ENCODE peak calls at places on chromosomes 6 and 20, in five cellular contexts. F is A549, C is Peyer's patch, H is adrenal gland, O is tibial nerve. A is an unnamed sample.

GRCh38 chr6:2713473-2714358 is 37.0 kb downstream of the MYLK4 start:
- DNase-seq in O (no peak), C (no peak), H (no peak), F (no peak), A (no peak)

GRCh38 chr6:74170118-74170517 is 474.1 kb downstream of the CD109 start:
- DNase-seq in F (no peak), O (no peak), C (no peak), H (no peak), A (no peak)

GRCh38 chr20:49560186-49560585 is 7.8 kb downstream of the PTGIS start:
- DNase-seq in H (no peak), O (no peak), C (no peak), F (no peak), A (no peak)

GRCh38 chr20:48314925-48315592 is 512.7 kb downstream of the PREX1 start:
- DNase-seq in H (no peak), C (no peak), F (no peak), O (no peak), A (no peak)

GRCh38 chr6:168239374-168239773 is 80.2 kb downstream of the DACT2 start:
- DNase-seq in H (no peak), O (no peak), C (no peak), F (no peak), A (no peak)

GRCh38 chr20:57650266-57650665 is 30.0 kb upstream of the ZBP1 start:
- DNase-seq in H (peak), C (peak), F (peak), O (no peak), A (peak)

GRCh38 chr6:149965191-149966020 is 1.7 kb downstream of the ULBP1 start:
- DNase-seq in C (no peak), H (no peak), F (no peak), O (no peak), A (no peak)

GRCh38 chr6:80959034-80959433 is 793.4 kb downstream of the TENT5A start:
- DNase-seq in H (no peak), F (no peak), O (no peak), C (no peak), A (no peak)

GRCh38 chr20:8155848-8156602 is 24.0 kb downstream of the PLCB1 start:
- DNase-seq in O (no peak), H (no peak), F (no peak), C (no peak), A (no peak)

GRCh38 chr6:137496909-137497721 is 2.9 kb upstream of the OLIG3 start:
- DNase-seq in H (no peak), C (no peak), O (no peak), F (no peak), A (no peak)

GRCh38 chr6:118893095-118893881 is 664 bp upstream of the ASF1A start:
- DNase-seq in C (peak), H (peak), F (no peak), O (no peak), A (peak)

GRCh38 chr20:10225439-10226080 is 6.9 kb downstream of the SNAP25 start:
- DNase-seq in O (no peak), F (peak), C (no peak), H (no peak), A (no peak)

GRCh38 chr6:83182114-83182513 is 11.0 kb downstream of the PGM3 start:
- DNase-seq in C (no peak), F (no peak), H (no peak), O (no peak), A (no peak)

GRCh38 chr20:21521596-21522478 is 8.0 kb upstream of the NKX2-2 start:
- DNase-seq in C (no peak), O (no peak), F (no peak), H (no peak), A (no peak)

GRCh38 chr6:83518946-83519489 is 6.7 kb downstream of the PRSS35 start:
- DNase-seq in O (no peak), F (no peak), C (no peak), H (no peak), A (no peak)

GRCh38 chr6:140711019-140711613 is 1336.7 kb upstream of the CITED2 start:
- DNase-seq in F (no peak), O (no peak), H (no peak), C (no peak), A (no peak)

GRCh38 chr20:51365670-51366069 is 176.8 kb downstream of the NFATC2 start:
- DNase-seq in H (no peak), F (peak), O (no peak), C (no peak), A (no peak)

GRCh38 chr6:69880570-69880969 is 14.2 kb downstream of the COL19A1 start:
- DNase-seq in C (no peak), O (no peak), H (no peak), F (no peak), A (no peak)

GRCh38 chr6:3176562-3177355 is 19.4 kb upstream of the TUBB2A start:
- DNase-seq in H (peak), F (peak), C (no peak), O (no peak), A (peak)

GRCh38 chr6:169188051-169188863 is 65.4 kb downstream of the THBS2 start:
- DNase-seq in C (no peak), F (no peak), O (no peak), H (no peak), A (no peak)

GRCh38 chr20:45449528-45449927 is 20.0 kb upstream of the WFDC2 start:
- DNase-seq in H (no peak), F (no peak), O (no peak), C (no peak), A (peak)

GRCh38 chr20:37542281-37542680 is 14.6 kb upstream of the BLCAP start:
- DNase-seq in O (no peak), H (no peak), C (no peak), F (no peak), A (no peak)

GRCh38 chr6:76684881-76685280 is 612.4 kb upstream of the IMPG1 start:
- DNase-seq in H (no peak), F (no peak), C (no peak), O (no peak), A (no peak)

GRCh38 chr20:32820698-32821378 is 1.1 kb downstream of the MAPRE1 start:
- DNase-seq in C (no peak), F (no peak), O (no peak), H (no peak), A (no peak)

GRCh38 chr20:64051532-64052325 is 2.3 kb upstream of the SOX18 start:
- DNase-seq in H (no peak), F (no peak), O (no peak), C (no peak), A (no peak)

GRCh38 chr6:138673317-138674014 is 100.1 kb upstream of the CCDC28A start:
- DNase-seq in O (no peak), C (no peak), F (no peak), H (no peak), A (no peak)

GRCh38 chr6:147202516-147203310 is 1.5 kb upstream of the STXBP5 start:
- DNase-seq in F (peak), O (peak), H (peak), C (peak), A (peak)

GRCh38 chr6:147201885-147202515 is 2.2 kb upstream of the STXBP5 start:
- DNase-seq in F (peak), C (peak), H (peak), O (no peak), A (no peak)

GRCh38 chr6:147204060-147204785 is at the start of gene STXBP5:
- DNase-seq in F (no peak), H (peak), O (no peak), C (peak), A (peak)

GRCh38 chr6:147204843-147205311 is 660 bp downstream of the STXBP5 start:
- DNase-seq in F (no peak), O (no peak), C (no peak), H (no peak), A (no peak)

DNA sequence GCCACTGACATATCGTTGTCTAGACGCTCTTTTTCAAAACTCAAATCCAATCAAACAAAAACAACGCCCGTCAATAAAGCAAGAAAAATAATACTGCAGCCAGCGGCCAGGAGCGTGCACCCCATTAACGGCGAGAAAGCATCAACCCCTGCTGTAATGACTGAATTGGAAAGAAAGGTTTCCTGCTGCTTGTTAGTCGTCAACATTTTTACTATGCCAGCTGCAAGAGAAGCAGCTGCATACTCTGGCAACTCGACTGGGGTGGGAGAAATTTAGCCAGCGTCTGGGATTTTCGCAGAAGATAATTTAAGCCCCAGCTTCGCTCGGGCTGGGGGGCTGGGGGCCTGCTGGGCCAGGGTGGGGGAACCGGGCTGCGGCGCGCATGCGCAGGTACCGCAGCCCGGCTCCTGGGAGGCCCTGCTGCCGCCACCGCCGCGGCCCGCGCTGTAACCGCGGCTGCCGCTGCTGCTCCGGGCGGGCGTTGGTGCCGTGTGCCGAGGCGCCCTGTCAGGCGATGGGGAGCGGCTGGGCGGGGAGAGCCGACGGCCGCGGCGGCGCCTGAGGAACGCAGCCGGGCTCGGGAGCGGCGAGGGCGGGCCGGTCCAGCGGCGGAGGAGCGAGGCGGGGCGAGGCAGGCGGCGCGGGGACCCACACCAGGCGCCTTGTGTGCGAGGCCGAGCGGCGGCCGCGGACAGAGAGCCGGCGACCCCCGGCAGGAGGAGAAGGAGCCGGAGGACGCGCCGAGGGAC is 732 bp upstream of the STXBP5 start:
- DNase-seq in C (peak), F (peak), H (peak), O (peak), A (peak)
- TF ChIP-seq POLR2A in C (no peak), F (peak), H (peak), O (peak), A (peak)

DNA sequence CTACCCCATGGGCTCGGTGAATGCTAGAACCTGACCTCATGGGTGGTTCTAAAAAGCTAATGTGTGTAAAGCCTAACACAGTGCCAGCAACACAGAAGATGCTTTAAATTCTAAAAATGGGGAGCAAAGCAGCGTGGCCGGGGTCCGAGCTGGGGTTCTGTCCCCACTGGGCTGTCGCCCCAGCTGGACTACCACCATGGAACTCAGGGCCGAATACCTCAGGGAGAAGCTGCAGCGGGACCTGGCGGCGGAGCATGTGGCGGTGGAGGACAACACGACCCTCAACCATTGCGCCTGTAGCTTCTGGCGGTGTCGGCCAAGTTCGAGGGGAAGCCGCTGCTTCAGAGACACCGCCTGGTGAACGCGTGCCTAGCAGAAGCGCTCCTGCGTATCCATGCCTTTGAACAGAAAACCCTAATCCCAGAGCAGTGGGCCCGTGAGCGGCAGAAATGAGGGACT is 8.4 kb downstream of the SOX4 start:
- DNase-seq in H (no peak), F (no peak), O (no peak), C (no peak), A (no peak)
- TF ChIP-seq CTCF in H (no peak), F (no peak), O (no peak), C (no peak), A (no peak)

DNA sequence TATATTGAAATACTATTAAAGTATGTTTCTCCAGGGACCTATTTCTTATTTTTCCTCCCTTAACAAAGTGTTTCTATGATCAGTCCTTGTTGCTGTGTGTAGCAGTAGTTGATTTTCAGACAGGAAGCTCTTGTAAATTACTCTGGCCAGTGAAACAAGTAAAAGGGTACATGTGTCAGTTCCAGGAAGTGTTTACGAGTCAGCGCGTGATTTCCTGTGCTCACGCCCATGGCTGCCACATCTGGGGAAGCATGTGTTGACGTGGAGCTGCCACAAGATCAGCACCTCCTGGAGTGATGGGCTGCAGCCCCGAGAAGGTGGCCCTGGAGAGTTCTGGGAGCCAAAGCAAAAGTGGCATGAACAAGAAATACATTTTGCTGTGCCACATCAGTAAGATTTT is 38.6 kb upstream of the GGTLC1 start:
- DNase-seq in C (peak), H (peak), O (peak), F (no peak), A (peak)
- H3K27ac ChIP-seq in C (peak), H (no peak), O (peak), F (no peak), A (peak)

GRCh38 chr6:26065952-26066380 is 21.3 kb upstream of the HFE start:
- DNase-seq in F (peak), C (peak), O (no peak), H (peak), A (peak)
- TF ChIP-seq POLR2A in F (no peak), C (no peak), O (no peak), H (no peak), A (no peak)

GRCh38 chr6:692356-692851 is 535 bp downstream of the EXOC2 start:
- DNase-seq in H (peak), F (peak), O (no peak), C (peak), A (no peak)

GRCh38 chr6:693737-694038 is 749 bp upstream of the EXOC2 start:
- DNase-seq in C (no peak), F (no peak), O (no peak), H (no peak), A (no peak)

GRCh38 chr6:689223-689622 is 3.7 kb downstream of the EXOC2 start:
- DNase-seq in H (no peak), C (no peak), F (no peak), O (no peak), A (no peak)

DNA sequence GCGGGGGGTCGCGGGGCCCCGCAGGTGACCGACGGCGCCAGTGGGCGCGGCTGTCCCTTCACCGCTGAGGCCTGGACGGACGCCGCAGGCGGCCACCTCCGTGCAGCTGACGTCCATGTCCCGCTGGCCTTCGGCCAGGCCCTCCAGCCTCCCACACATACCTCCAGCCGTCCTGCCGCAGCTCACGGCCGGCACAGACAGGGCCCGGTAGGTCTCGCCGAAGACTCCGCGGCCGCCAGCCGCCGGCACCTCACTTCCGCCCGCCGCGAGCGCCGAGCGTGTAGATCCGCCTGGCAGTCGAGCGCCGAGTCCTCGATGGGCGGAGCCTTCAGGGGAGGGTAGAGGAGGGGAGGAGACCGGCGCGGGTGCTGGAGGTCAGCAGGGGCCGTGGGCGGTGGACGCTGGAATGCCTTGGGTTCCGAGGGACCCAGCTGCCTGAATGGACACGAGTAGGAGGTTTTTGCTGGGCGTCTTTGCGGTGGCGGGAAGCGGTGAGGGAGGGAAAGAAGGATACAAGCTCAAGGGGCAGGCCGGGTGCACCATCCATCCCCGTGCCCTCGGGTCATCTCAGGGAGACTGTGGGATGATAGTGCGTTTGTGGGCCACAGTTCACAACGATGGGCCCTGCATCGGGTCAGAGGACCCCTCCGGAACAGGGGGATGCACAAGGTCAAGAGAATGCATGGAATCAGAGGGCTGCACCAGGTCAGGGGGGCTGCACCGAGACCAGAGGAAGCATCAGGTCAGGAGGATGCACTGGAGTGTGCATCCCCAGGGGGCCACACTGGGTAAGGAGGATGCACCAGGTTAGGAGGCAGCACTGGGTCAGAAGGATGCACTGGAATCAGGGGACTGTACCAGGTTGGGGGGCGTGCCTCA is at the start of gene EXOC2:
- DNase-seq in H (peak), F (peak), O (peak), C (peak), A (peak)
- TF ChIP-seq CTCF in H (no peak), F (no peak), O (no peak), C (no peak), A (peak)

A was measured in uterus.